ENCODE peak calls at places on chromosomes 1 and 21, in nine cellular contexts. One of them, this sample, is unnamed.

GRCh38 chr1:185720633-185721272 is 13.4 kb upstream of the HMCN1 start:
- DNase-seq in IMR-90: peak; percentile 64
- DNase-seq in esophagus muscularis mucosa: no peak
- DNase-seq in Karpas-422: peak; percentile 69
- DNase-seq in cardiac muscle cell: peak; percentile 46
- DNase-seq in DND-41: no peak
- DNase-seq in MM.1S: peak; percentile 58
- DNase-seq in heart left ventricle: no peak
- DNase-seq in upper lobe of right lung: no peak
- DNase-seq in this sample: no peak

GRCh38 chr1:77824083-77824482 is 44.6 kb downstream of the MIGA1 start:
- DNase-seq in IMR-90: peak; percentile 71
- DNase-seq in esophagus muscularis mucosa: no peak
- DNase-seq in Karpas-422: no peak
- DNase-seq in cardiac muscle cell: no peak
- DNase-seq in DND-41: no peak
- DNase-seq in MM.1S: no peak
- DNase-seq in heart left ventricle: no peak
- DNase-seq in upper lobe of right lung: no peak
- DNase-seq in this sample: no peak

GRCh38 chr1:58628987-58629598 is 52.0 kb upstream of the TACSTD2 start:
- DNase-seq in IMR-90: peak; percentile 59
- DNase-seq in esophagus muscularis mucosa: no peak
- DNase-seq in Karpas-422: no peak
- DNase-seq in cardiac muscle cell: no peak
- DNase-seq in DND-41: no peak
- DNase-seq in MM.1S: no peak
- DNase-seq in heart left ventricle: no peak
- DNase-seq in upper lobe of right lung: no peak
- DNase-seq in this sample: no peak

GRCh38 chr1:156263288-156263655 is 15.4 kb upstream of the PAQR6 start:
- DNase-seq in IMR-90: no peak
- DNase-seq in esophagus muscularis mucosa: no peak
- DNase-seq in Karpas-422: no peak
- DNase-seq in cardiac muscle cell: no peak
- DNase-seq in DND-41: no peak
- DNase-seq in MM.1S: no peak
- DNase-seq in heart left ventricle: no peak
- DNase-seq in upper lobe of right lung: no peak
- DNase-seq in this sample: no peak

GRCh38 chr1:42940851-42941639 is 17.6 kb downstream of the SLC2A1 start:
- DNase-seq in IMR-90: peak; percentile 99
- DNase-seq in esophagus muscularis mucosa: no peak
- DNase-seq in Karpas-422: no peak
- DNase-seq in cardiac muscle cell: no peak
- DNase-seq in DND-41: no peak
- DNase-seq in MM.1S: no peak
- DNase-seq in heart left ventricle: no peak
- DNase-seq in upper lobe of right lung: no peak
- DNase-seq in this sample: no peak

GRCh38 chr1:41481109-41481775 is 3.2 kb downstream of the EDN2 start:
- DNase-seq in IMR-90: no peak
- DNase-seq in esophagus muscularis mucosa: no peak
- DNase-seq in Karpas-422: no peak
- DNase-seq in cardiac muscle cell: no peak
- DNase-seq in DND-41: no peak
- DNase-seq in MM.1S: no peak
- DNase-seq in heart left ventricle: peak; percentile 18
- DNase-seq in upper lobe of right lung: no peak
- DNase-seq in this sample: no peak

GRCh38 chr1:20634065-20634593 is 871 bp downstream of the PINK1 start:
- DNase-seq in IMR-90: no peak
- DNase-seq in esophagus muscularis mucosa: no peak
- DNase-seq in Karpas-422: no peak
- DNase-seq in cardiac muscle cell: no peak
- DNase-seq in DND-41: peak; percentile 48
- DNase-seq in MM.1S: no peak
- DNase-seq in heart left ventricle: no peak
- DNase-seq in upper lobe of right lung: no peak
- DNase-seq in this sample: no peak

GRCh38 chr21:33640697-33641338 is 723 bp downstream of the CRYZL1 start:
- DNase-seq in IMR-90: peak; percentile 22
- DNase-seq in esophagus muscularis mucosa: no peak
- DNase-seq in Karpas-422: peak; percentile 66
- DNase-seq in cardiac muscle cell: peak; percentile 13
- DNase-seq in DND-41: peak; percentile 18
- DNase-seq in MM.1S: peak; percentile 46
- DNase-seq in heart left ventricle: no peak
- DNase-seq in upper lobe of right lung: no peak
- DNase-seq in this sample: no peak

GRCh38 chr1:23720256-23720995 is 22.8 kb upstream of the ELOA start:
- DNase-seq in IMR-90: peak; percentile 37
- DNase-seq in esophagus muscularis mucosa: no peak
- DNase-seq in Karpas-422: peak; percentile 57
- DNase-seq in cardiac muscle cell: no peak
- DNase-seq in DND-41: no peak
- DNase-seq in MM.1S: no peak
- DNase-seq in heart left ventricle: no peak
- DNase-seq in upper lobe of right lung: no peak
- DNase-seq in this sample: no peak

GRCh38 chr1:234975122-234975940 is 153.3 kb downstream of the TOMM20 start:
- DNase-seq in IMR-90: peak; percentile 95
- DNase-seq in esophagus muscularis mucosa: no peak
- DNase-seq in Karpas-422: no peak
- DNase-seq in cardiac muscle cell: no peak
- DNase-seq in DND-41: no peak
- DNase-seq in MM.1S: no peak
- DNase-seq in heart left ventricle: no peak
- DNase-seq in upper lobe of right lung: peak; percentile 15
- DNase-seq in this sample: no peak

GRCh38 chr1:234975941-234976871 is 152.4 kb downstream of the TOMM20 start:
- DNase-seq in IMR-90: no peak
- DNase-seq in esophagus muscularis mucosa: no peak
- DNase-seq in Karpas-422: no peak
- DNase-seq in cardiac muscle cell: no peak
- DNase-seq in DND-41: no peak
- DNase-seq in MM.1S: no peak
- DNase-seq in heart left ventricle: no peak
- DNase-seq in upper lobe of right lung: peak; percentile 68
- DNase-seq in this sample: no peak

GRCh38 chr1:234972411-234973191 is 156.0 kb downstream of the TOMM20 start:
- DNase-seq in IMR-90: no peak
- DNase-seq in esophagus muscularis mucosa: no peak
- DNase-seq in Karpas-422: no peak
- DNase-seq in cardiac muscle cell: no peak
- DNase-seq in DND-41: no peak
- DNase-seq in MM.1S: no peak
- DNase-seq in heart left ventricle: no peak
- DNase-seq in upper lobe of right lung: no peak
- DNase-seq in this sample: no peak

GRCh38 chr1:234971586-234972297 is 156.9 kb downstream of the TOMM20 start:
- DNase-seq in IMR-90: no peak
- DNase-seq in esophagus muscularis mucosa: no peak
- DNase-seq in Karpas-422: no peak
- DNase-seq in cardiac muscle cell: no peak
- DNase-seq in DND-41: no peak
- DNase-seq in MM.1S: no peak
- DNase-seq in heart left ventricle: no peak
- DNase-seq in upper lobe of right lung: no peak
- DNase-seq in this sample: no peak

DNA sequence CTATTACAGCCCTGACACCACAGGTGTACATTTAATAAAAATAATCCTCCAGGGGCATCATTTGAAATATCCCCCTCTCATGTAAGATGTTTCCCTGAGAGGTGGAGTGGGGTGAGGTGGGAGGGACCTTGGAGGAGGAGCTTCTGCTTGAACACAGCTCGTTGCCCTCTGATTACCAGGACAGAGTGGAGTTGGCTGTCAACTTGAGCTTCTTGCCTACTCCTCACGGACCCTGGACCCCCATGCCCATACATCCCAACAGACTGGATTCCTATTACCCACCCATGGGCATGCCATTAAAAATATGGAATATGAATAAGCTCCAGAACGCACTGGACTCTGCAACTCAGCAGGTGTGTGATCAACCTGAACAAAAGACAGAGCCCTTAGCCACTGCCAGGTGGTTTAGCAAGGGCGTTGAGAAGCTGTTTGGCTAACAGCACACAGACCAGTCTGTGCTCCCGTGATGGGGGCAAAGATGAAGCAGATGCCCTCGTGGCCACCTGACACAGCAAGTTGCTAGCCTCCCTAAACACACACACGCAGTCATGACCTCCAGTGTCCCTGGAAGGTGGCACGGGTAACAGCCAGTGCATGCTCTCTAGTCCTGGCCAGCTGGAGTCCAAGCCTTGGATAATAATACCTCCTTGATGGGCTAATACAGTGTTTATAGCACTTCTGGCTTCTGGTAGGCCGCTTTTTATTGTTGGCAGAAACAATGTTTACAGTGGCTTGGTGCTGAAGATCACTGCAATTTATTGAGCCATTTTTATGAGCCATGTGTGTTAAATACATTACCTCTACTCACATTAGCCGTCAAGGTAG is 155.0 kb downstream of the TOMM20 start:
- DNase-seq in IMR-90: no peak
- DNase-seq in esophagus muscularis mucosa: no peak
- DNase-seq in Karpas-422: no peak
- DNase-seq in cardiac muscle cell: no peak
- DNase-seq in DND-41: no peak
- DNase-seq in MM.1S: no peak
- DNase-seq in heart left ventricle: no peak
- DNase-seq in upper lobe of right lung: peak; percentile 3
- DNase-seq in this sample: no peak
- H3K27ac ChIP-seq in IMR-90: no peak overlapping the region
- H3K27ac ChIP-seq in esophagus muscularis mucosa: peak overlapping the region; percentile 93
- H3K27ac ChIP-seq in Karpas-422: no peak overlapping the region
- H3K27ac ChIP-seq in cardiac muscle cell: peak overlapping the region; percentile 78
- H3K27ac ChIP-seq in DND-41: no peak overlapping the region
- H3K27ac ChIP-seq in MM.1S: no peak overlapping the region
- H3K27ac ChIP-seq in heart left ventricle: no peak overlapping the region
- H3K27ac ChIP-seq in upper lobe of right lung: peak overlapping the region; percentile 11
- H3K27ac ChIP-seq in this sample: peak overlapping the region; percentile 64

GRCh38 chr1:111192074-111192473 is 8.4 kb downstream of the DENND2D start:
- DNase-seq in IMR-90: no peak
- DNase-seq in esophagus muscularis mucosa: no peak
- DNase-seq in Karpas-422: no peak
- DNase-seq in cardiac muscle cell: no peak
- DNase-seq in DND-41: no peak
- DNase-seq in MM.1S: no peak
- DNase-seq in heart left ventricle: no peak
- DNase-seq in upper lobe of right lung: no peak
- DNase-seq in this sample: no peak

GRCh38 chr1:111191496-111191895 is 8.9 kb downstream of the DENND2D start:
- DNase-seq in IMR-90: peak; percentile 89
- DNase-seq in esophagus muscularis mucosa: no peak
- DNase-seq in Karpas-422: no peak
- DNase-seq in cardiac muscle cell: no peak
- DNase-seq in DND-41: no peak
- DNase-seq in MM.1S: no peak
- DNase-seq in heart left ventricle: no peak
- DNase-seq in upper lobe of right lung: no peak
- DNase-seq in this sample: no peak

GRCh38 chr1:111193712-111194480 is 6.5 kb downstream of the DENND2D start:
- DNase-seq in IMR-90: peak; percentile 5
- DNase-seq in esophagus muscularis mucosa: no peak
- DNase-seq in Karpas-422: no peak
- DNase-seq in cardiac muscle cell: no peak
- DNase-seq in DND-41: peak; percentile 5
- DNase-seq in MM.1S: no peak
- DNase-seq in heart left ventricle: no peak
- DNase-seq in upper lobe of right lung: no peak
- DNase-seq in this sample: no peak

GRCh38 chr1:111190931-111191451 is 9.5 kb downstream of the DENND2D start:
- DNase-seq in IMR-90: peak; percentile 61
- DNase-seq in esophagus muscularis mucosa: no peak
- DNase-seq in Karpas-422: no peak
- DNase-seq in cardiac muscle cell: no peak
- DNase-seq in DND-41: no peak
- DNase-seq in MM.1S: no peak
- DNase-seq in heart left ventricle: no peak
- DNase-seq in upper lobe of right lung: no peak
- DNase-seq in this sample: no peak

GRCh38 chr1:111192643-111193519 is 7.6 kb downstream of the DENND2D start:
- DNase-seq in IMR-90: peak; percentile 21
- DNase-seq in esophagus muscularis mucosa: no peak
- DNase-seq in Karpas-422: no peak
- DNase-seq in cardiac muscle cell: no peak
- DNase-seq in DND-41: peak; percentile 5
- DNase-seq in MM.1S: no peak
- DNase-seq in heart left ventricle: no peak
- DNase-seq in upper lobe of right lung: no peak
- DNase-seq in this sample: no peak
- H3K4me3 ChIP-seq in IMR-90: no peak overlapping the region
- H3K4me3 ChIP-seq in esophagus muscularis mucosa: no peak overlapping the region
- H3K4me3 ChIP-seq in Karpas-422: no peak overlapping the region
- H3K4me3 ChIP-seq in cardiac muscle cell: no peak overlapping the region
- H3K4me3 ChIP-seq in DND-41: no peak overlapping the region
- H3K4me3 ChIP-seq in MM.1S: no peak overlapping the region
- H3K4me3 ChIP-seq in heart left ventricle: no peak overlapping the region
- H3K4me3 ChIP-seq in upper lobe of right lung: no peak overlapping the region
- H3K4me3 ChIP-seq in this sample: peak overlapping the region; percentile 17

DNA sequence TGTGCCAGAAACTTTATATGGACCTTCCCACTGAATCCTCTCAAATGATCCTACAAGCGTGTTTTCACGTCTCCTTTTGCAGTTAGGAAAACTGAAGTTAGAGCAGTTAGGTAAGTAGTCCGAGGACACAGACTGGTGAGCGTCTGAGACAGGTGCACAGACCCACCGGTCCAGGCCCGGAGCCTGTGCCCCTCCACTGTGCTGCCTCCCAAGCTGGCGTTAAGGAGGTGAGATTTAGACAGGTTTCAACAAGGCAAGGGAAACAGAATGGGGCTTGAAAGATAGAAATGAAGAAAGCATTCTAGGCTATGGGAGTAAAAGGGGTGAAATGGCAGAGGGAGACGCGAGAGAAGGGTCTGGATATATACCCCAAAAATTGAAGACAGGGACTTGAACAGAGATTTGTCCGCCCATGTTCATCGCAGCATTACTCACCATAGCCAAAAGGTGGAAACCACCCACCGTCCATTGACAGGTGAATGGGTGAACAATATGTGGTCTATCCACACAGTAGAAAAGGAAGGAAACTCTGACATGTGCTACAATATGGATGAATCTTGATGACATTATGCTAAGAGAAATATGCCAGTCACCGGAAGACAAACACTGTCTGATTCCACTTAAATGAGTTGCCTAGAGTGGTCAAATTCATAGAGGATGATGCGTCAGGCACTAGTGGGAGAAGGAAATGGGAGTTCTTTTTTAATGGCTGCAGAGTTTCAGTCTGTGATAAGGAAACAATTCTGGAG is 15.7 kb upstream of the PKP1 start:
- DNase-seq in IMR-90: peak; percentile 85
- DNase-seq in esophagus muscularis mucosa: no peak
- DNase-seq in Karpas-422: no peak
- DNase-seq in cardiac muscle cell: no peak
- DNase-seq in DND-41: no peak
- DNase-seq in MM.1S: no peak
- DNase-seq in heart left ventricle: no peak
- DNase-seq in upper lobe of right lung: no peak
- DNase-seq in this sample: no peak
- H3K27ac ChIP-seq in IMR-90: no peak overlapping the region
- H3K27ac ChIP-seq in esophagus muscularis mucosa: no peak overlapping the region
- H3K27ac ChIP-seq in Karpas-422: no peak overlapping the region
- H3K27ac ChIP-seq in cardiac muscle cell: no peak overlapping the region
- H3K27ac ChIP-seq in DND-41: no peak overlapping the region
- H3K27ac ChIP-seq in MM.1S: no peak overlapping the region
- H3K27ac ChIP-seq in heart left ventricle: no peak overlapping the region
- H3K27ac ChIP-seq in upper lobe of right lung: no peak overlapping the region
- H3K27ac ChIP-seq in this sample: no peak overlapping the region

GRCh38 chr1:22105611-22106207 is 37.2 kb downstream of the WNT4 start:
- DNase-seq in IMR-90: peak; percentile 69
- DNase-seq in esophagus muscularis mucosa: no peak
- DNase-seq in Karpas-422: peak; percentile 81
- DNase-seq in cardiac muscle cell: peak; percentile 67
- DNase-seq in DND-41: peak; percentile 33
- DNase-seq in MM.1S: peak; percentile 46
- DNase-seq in heart left ventricle: no peak
- DNase-seq in upper lobe of right lung: no peak
- DNase-seq in this sample: peak; percentile 39
- H3K4me3 ChIP-seq in IMR-90: no peak overlapping the region
- H3K4me3 ChIP-seq in esophagus muscularis mucosa: no peak overlapping the region
- H3K4me3 ChIP-seq in Karpas-422: no peak overlapping the region
- H3K4me3 ChIP-seq in cardiac muscle cell: no peak overlapping the region
- H3K4me3 ChIP-seq in DND-41: no peak overlapping the region
- H3K4me3 ChIP-seq in MM.1S: no peak overlapping the region
- H3K4me3 ChIP-seq in heart left ventricle: no peak overlapping the region
- H3K4me3 ChIP-seq in upper lobe of right lung: no peak overlapping the region
- H3K4me3 ChIP-seq in this sample: no peak overlapping the region